ENCODE peak calls at places on chromosomes 5 and 9, in six cellular contexts. W is GM12891, K is HepG2, X is K562, D is GM12878, F is H1. A is an unnamed sample.

GRCh38 chr5:2499917-2500316 is 251.6 kb downstream of the IRX2 start:
- DNase-seq in W (no peak), K (no peak), X (no peak), D (no peak), F (no peak), A (no peak)

GRCh38 chr5:44332360-44332971 is 56.8 kb downstream of the FGF10 start:
- DNase-seq in W (no peak), K (peak; percentile 17), X (peak; percentile 28), D (no peak), F (no peak), A (no peak)

GRCh38 chr9:130112244-130113151 is 58.8 kb downstream of the GPR107 start:
- DNase-seq in W (no peak), K (no peak), X (no peak), D (no peak), F (no peak), A (no peak)

GRCh38 chr9:95074632-95075269 is 242.8 kb downstream of the FANCC start:
- DNase-seq in W (no peak), K (no peak), X (no peak), D (no peak), F (peak; percentile 35), A (no peak)

GRCh38 chr9:135616621-135617537 is 22.5 kb downstream of the GLT6D1 start:
- DNase-seq in W (no peak), K (no peak), X (no peak), D (no peak), F (no peak), A (no peak)

GRCh38 chr5:142420521-142420920 is 95.7 kb upstream of the SPRY4 start:
- DNase-seq in W (no peak), K (no peak), X (no peak), D (no peak), F (no peak), A (no peak)

GRCh38 chr9:89877051-89878002 is 272.5 kb downstream of the GADD45G start:
- DNase-seq in W (no peak), K (no peak), X (no peak), D (no peak), F (peak; percentile 27), A (no peak)

GRCh38 chr5:80182802-80183645 is 72.8 kb downstream of the SERINC5 start:
- DNase-seq in W (no peak), K (no peak), X (no peak), D (no peak), F (no peak), A (no peak)

GRCh38 chr9:27701664-27702063 is 128.4 kb upstream of the C9orf72 start:
- DNase-seq in W (no peak), K (no peak), X (no peak), D (no peak), F (no peak), A (no peak)

GRCh38 chr5:2876183-2876582 is 124.7 kb upstream of the IRX2 start:
- DNase-seq in W (no peak), K (no peak), X (no peak), D (no peak), F (no peak), A (no peak)

GRCh38 chr5:149666212-149666852 is 63.8 kb upstream of the PPARGC1B start:
- DNase-seq in W (no peak), K (no peak), X (peak; percentile 53), D (no peak), F (no peak), A (no peak)
- TF ChIP-seq TAF1 in W (no peak), K (no peak), X (no peak), D (no peak), F (no peak), A (no peak)

GRCh38 chr5:42718591-42718990 is 38.0 kb upstream of the CCDC152 start:
- DNase-seq in W (peak; percentile 4), K (no peak), X (no peak), D (peak; percentile 32), F (no peak), A (no peak)

GRCh38 chr5:42721484-42721883 is 35.1 kb upstream of the CCDC152 start:
- DNase-seq in W (no peak), K (no peak), X (no peak), D (no peak), F (no peak), A (no peak)

GRCh38 chr5:42715791-42716190 is 40.8 kb upstream of the CCDC152 start:
- DNase-seq in W (no peak), K (no peak), X (no peak), D (no peak), F (no peak), A (no peak)

GRCh38 chr5:42719034-42719433 is 37.6 kb upstream of the CCDC152 start:
- DNase-seq in W (no peak), K (no peak), X (no peak), D (no peak), F (no peak), A (no peak)

DNA sequence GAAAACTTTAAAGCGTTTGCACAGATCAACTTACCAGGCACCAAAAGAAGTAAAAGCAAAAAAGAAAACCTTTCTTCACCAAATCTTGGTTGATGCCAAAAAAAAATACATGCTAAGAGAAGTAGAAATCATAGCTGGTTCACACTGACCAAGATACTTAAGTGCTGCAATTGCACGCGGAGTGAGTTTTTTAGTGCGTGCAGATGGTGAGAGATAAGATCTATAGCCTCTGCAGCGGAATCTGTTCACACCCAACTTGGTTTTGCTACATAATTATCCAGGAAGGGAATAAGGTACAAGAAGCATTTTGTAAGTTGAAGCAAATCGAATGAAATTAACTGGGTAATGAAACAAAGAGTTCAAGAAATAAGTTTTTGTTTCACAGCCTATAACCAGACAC is 36.4 kb upstream of the CCDC152 start:
- DNase-seq in W (no peak), K (no peak), X (no peak), D (no peak), F (no peak), A (no peak)
- TF ChIP-seq POLR2A in W (no peak), K (no peak), X (no peak), D (no peak), F (no peak), A (no peak)

DNA sequence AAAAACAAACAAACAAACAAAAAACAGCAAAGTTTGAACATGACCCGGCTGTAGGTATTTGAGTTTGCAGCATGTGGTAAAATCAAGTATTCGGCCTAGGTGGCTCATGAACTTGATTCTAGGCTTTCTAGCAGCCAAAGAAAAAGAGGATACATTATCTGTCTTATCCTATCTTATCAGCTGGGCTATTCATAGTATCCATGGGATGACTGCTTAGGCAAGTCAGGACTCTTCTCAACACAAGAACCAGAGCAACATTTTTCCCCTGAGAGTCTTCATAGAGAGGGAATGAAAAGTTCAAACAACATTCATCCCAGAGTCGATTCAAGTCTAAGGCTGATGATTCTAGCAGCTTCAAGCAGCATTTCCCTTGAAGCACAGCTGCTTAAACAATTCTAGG is 2.9 kb downstream of the S100Z start:
- DNase-seq in W (no peak), K (no peak), X (no peak), D (no peak), F (no peak), A (no peak)
- TF ChIP-seq TAF1 in W (no peak), K (no peak), X (no peak), D (no peak), F (no peak), A (no peak)

GRCh38 chr5:398475-399295 is 44.3 kb upstream of the EXOC3 start:
- DNase-seq in W (no peak), K (no peak), X (no peak), D (no peak), F (peak; percentile 52), A (no peak)

GRCh38 chr5:401216-402034 is 41.6 kb upstream of the EXOC3 start:
- DNase-seq in W (no peak), K (no peak), X (no peak), D (no peak), F (no peak), A (no peak)

GRCh38 chr5:396715-397032 is 46.3 kb upstream of the EXOC3 start:
- DNase-seq in W (no peak), K (no peak), X (no peak), D (no peak), F (no peak), A (no peak)

GRCh38 chr5:400282-401215 is 42.4 kb upstream of the EXOC3 start:
- DNase-seq in W (no peak), K (no peak), X (no peak), D (no peak), F (peak; percentile 19), A (no peak)

GRCh38 chr5:399296-400281 is 43.4 kb upstream of the EXOC3 start:
- DNase-seq in W (peak; percentile 77), K (peak; percentile 61), X (peak; percentile 54), D (peak; percentile 49), F (peak; percentile 82), A (peak; percentile 80)
- TF ChIP-seq POLR2A in W (peak; percentile 27), K (no peak), X (no peak), D (peak; percentile 63), F (peak; percentile 42), A (peak; percentile 28)

GRCh38 chr9:137370865-137371520 is 52.0 kb downstream of the EXD3 start:
- DNase-seq in W (no peak), K (no peak), X (no peak), D (no peak), F (peak; percentile 56), A (no peak)
- TF ChIP-seq TAF1 in W (no peak), K (no peak), X (no peak), D (no peak), F (no peak), A (no peak)

GRCh38 chr9:78599939-78600338 is 303.0 kb downstream of the PSAT1 start:
- DNase-seq in W (no peak), K (no peak), X (no peak), D (no peak), F (no peak), A (no peak)

GRCh38 chr9:78606011-78606410 is 309.1 kb downstream of the PSAT1 start:
- DNase-seq in W (no peak), K (no peak), X (no peak), D (no peak), F (no peak), A (no peak)

GRCh38 chr9:78605029-78605930 is 308.4 kb downstream of the PSAT1 start:
- DNase-seq in W (no peak), K (no peak), X (no peak), D (no peak), F (no peak), A (no peak)

GRCh38 chr9:78598120-78598519 is 301.2 kb downstream of the PSAT1 start:
- DNase-seq in W (no peak), K (no peak), X (no peak), D (no peak), F (no peak), A (no peak)

GRCh38 chr9:78601957-78602565 is 305.1 kb downstream of the PSAT1 start:
- DNase-seq in W (no peak), K (peak; percentile 12), X (peak; percentile 17), D (no peak), F (peak; percentile 55), A (no peak)
- TF ChIP-seq POLR2A in W (no peak), K (no peak), X (no peak), D (no peak), F (no peak), A (no peak)

DNA sequence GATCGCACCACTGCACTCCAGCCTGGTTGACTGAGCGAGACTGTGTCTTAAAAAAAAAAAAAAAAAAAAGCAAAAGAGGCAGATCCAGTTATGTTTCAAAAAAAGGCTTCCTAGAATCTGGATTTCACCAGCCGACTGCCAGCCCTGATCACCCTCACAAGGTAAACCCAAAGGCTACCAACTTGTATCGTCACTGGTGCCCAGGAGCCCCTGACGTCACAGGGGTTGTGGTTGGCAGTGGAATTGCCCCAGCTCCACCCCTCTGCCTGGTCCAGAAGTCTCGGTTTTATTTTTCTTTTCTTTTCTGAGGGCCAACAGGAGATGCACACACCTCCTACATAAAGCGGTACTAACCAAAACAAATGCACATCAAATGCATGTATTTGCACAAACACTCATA is 6.0 kb upstream of the LMX1B start:
- DNase-seq in W (no peak), K (no peak), X (no peak), D (no peak), F (no peak), A (no peak)
- TF ChIP-seq TAF1 in W (no peak), K (no peak), X (no peak), D (no peak), F (no peak), A (no peak)